ENCODE peak calls at places on chromosomes 13 and 19, in seven cellular contexts. T is heart right ventricle; G is pancreas; M is IMR-90; H is bronchial epithelial cell; Z is breast epithelium; W is CD8-positive, alpha-beta T cell. Y is an unnamed sample.

GRCh38 chr13:49419292-49419691 is 24.6 kb downstream of the CAB39L start:
- DNase-seq in M (peak; percentile 52), H (no peak), W (no peak), Z (no peak), T (no peak), G (no peak), Y (no peak)

GRCh38 chr13:77359171-77359570 is 32.3 kb upstream of the MYCBP2 start:
- DNase-seq in H (peak; percentile 67), W (no peak), T (no peak), Z (no peak), G (no peak), M (peak; percentile 1), Y (no peak)

GRCh38 chr13:44865722-44866484 is 123.4 kb downstream of the NUFIP1 start:
- DNase-seq in Z (no peak), H (no peak), M (no peak), T (no peak), G (no peak), W (no peak), Y (no peak)

GRCh38 chr13:76292031-76292430 is 594.2 kb downstream of the KCTD12 start:
- DNase-seq in H (no peak), M (no peak), G (no peak), W (no peak), Z (no peak), T (no peak), Y (no peak)

GRCh38 chr13:112028481-112028880 is 38.5 kb upstream of the SOX1 start:
- DNase-seq in M (no peak), W (no peak), T (no peak), H (no peak), Z (no peak), G (no peak), Y (no peak)

GRCh38 chr13:65913173-65913572 is 1317.0 kb downstream of the PCDH9 start:
- DNase-seq in Z (no peak), W (no peak), M (peak; percentile 86), G (no peak), H (peak; percentile 83), T (no peak), Y (no peak)

GRCh38 chr19:13428352-13428751 is 77.9 kb downstream of the CACNA1A start:
- DNase-seq in Z (no peak), T (no peak), H (no peak), M (peak; percentile 17), W (no peak), G (no peak), Y (no peak)

GRCh38 chr13:27583645-27584044 is 36.7 kb downstream of the LNX2 start:
- DNase-seq in Z (no peak), W (no peak), M (no peak), G (no peak), T (no peak), H (no peak), Y (no peak)

GRCh38 chr19:41023193-41023592 is 32.1 kb downstream of the CYP2B6 start:
- DNase-seq in Z (no peak), G (no peak), M (no peak), H (no peak), T (no peak), W (no peak), Y (no peak)

GRCh38 chr13:48562296-48563066 is 29.6 kb upstream of the RCBTB2 start:
- DNase-seq in Z (no peak), G (no peak), T (no peak), M (no peak), H (peak; percentile 62), W (peak; percentile 27), Y (no peak)

GRCh38 chr13:96958286-96958891 is 35.9 kb downstream of the OXGR1 start:
- DNase-seq in M (peak; percentile 13), H (peak; percentile 45), T (no peak), W (no peak), G (no peak), Z (no peak), Y (peak; percentile 56)

GRCh38 chr19:32489971-32490370 is 84.4 kb downstream of the DPY19L3 start:
- DNase-seq in Z (no peak), W (no peak), T (no peak), M (peak; percentile 6), G (no peak), H (no peak), Y (no peak)

GRCh38 chr13:79246575-79246949 is 159.5 kb downstream of the RBM26 start:
- DNase-seq in M (no peak), Z (no peak), T (no peak), G (no peak), H (peak; percentile 21), W (no peak), Y (no peak)

GRCh38 chr13:54733639-54734038 is 1705.0 kb downstream of the OLFM4 start:
- DNase-seq in T (no peak), W (no peak), M (no peak), H (no peak), Z (no peak), G (no peak), Y (no peak)

GRCh38 chr13:21965095-21965494 is 294.2 kb downstream of the FGF9 start:
- DNase-seq in T (no peak), W (no peak), G (no peak), M (no peak), H (no peak), Z (no peak), Y (no peak)

GRCh38 chr13:108728370-108728769 is 99.0 kb downstream of the MYO16 start:
- DNase-seq in T (no peak), M (no peak), W (no peak), Z (no peak), H (no peak), G (no peak), Y (no peak)

GRCh38 chr19:57056972-57057371 is 62.8 kb upstream of the USP29 start:
- DNase-seq in Z (no peak), W (no peak), G (no peak), H (no peak), M (peak; percentile 11), T (no peak), Y (no peak)

GRCh38 chr13:99359493-99359892 is 52.3 kb upstream of the GPR183 start:
- DNase-seq in G (no peak), W (no peak), Z (no peak), H (no peak), T (no peak), M (no peak), Y (no peak)
- TF ChIP-seq CTCF in G (no peak), W (no peak), Z (no peak), H (no peak), T (no peak), M (no peak), Y (no peak)

GRCh38 chr13:110197041-110197440 is 109.9 kb downstream of the COL4A1 start:
- DNase-seq in H (peak; percentile 76), G (no peak), W (no peak), T (no peak), Z (no peak), M (peak; percentile 57), Y (no peak)
- H3K36me3 ChIP-seq in H (peaks cover 2% of the 10 kb centered on the region), G (no peaks in the 10 kb centered on the region), W (no peaks in the 10 kb centered on the region), T (peaks cover 13% of the 10 kb centered on the region), Z (no peaks in the 10 kb centered on the region), M (peaks cover 67% of the 10 kb centered on the region), Y (no peaks in the 10 kb centered on the region)

GRCh38 chr19:20964798-20965197 is 41.7 kb downstream of the ZNF85 start:
- DNase-seq in Z (no peak), M (no peak), W (no peak), G (no peak), T (no peak), H (no peak), Y (no peak)
- TF ChIP-seq CTCF in Z (no peak), M (no peak), W (no peak), G (no peak), T (no peak), H (no peak), Y (no peak)

GRCh38 chr19:19495614-19496603 is 19.4 kb downstream of the TSSK6 start:
- DNase-seq in M (no peak), H (no peak), G (no peak), W (no peak), Z (no peak), T (no peak), Y (no peak)
- H3K36me3 ChIP-seq in M (peaks cover 71% of the 10 kb centered on the region), H (peaks cover 71% of the 10 kb centered on the region), G (peaks cover 7% of the 10 kb centered on the region), W (peaks cover 61% of the 10 kb centered on the region), Z (peaks cover 10% of the 10 kb centered on the region), T (peaks cover 11% of the 10 kb centered on the region), Y (peaks cover 5% of the 10 kb centered on the region)